ENCODE peak calls at places on chromosome 5, in six cellular contexts. W is GM23338, M is neural progenitor cell, R is lung, O is colonic mucosa, A is OCI-LY7. D is an unnamed sample. For H3K4me1, the result is how much of the 10 kb centered on the place peaks cover.

GRCh38 chr5:112064956-112065355 is 308.0 kb upstream of the NREP start:
- DNase-seq in A (no peak), W (no peak), R (no peak), O (no peak), M (no peak), D (no peak)

GRCh38 chr5:149641000-149641576 is 59.8 kb downstream of the ARHGEF37 start:
- DNase-seq in M (no peak), W (peak), O (peak), R (no peak), A (no peak), D (no peak)

GRCh38 chr5:13930721-13931246 is 13.7 kb downstream of the DNAH5 start:
- DNase-seq in O (no peak), R (no peak), A (no peak), W (no peak), M (no peak), D (no peak)

GRCh38 chr5:170184007-170184687 is 48.6 kb upstream of the C5orf58 start:
- DNase-seq in M (peak), O (peak), R (peak), A (peak), W (peak), D (no peak)

GRCh38 chr5:172004824-172005237 is 1.6 kb downstream of the FBXW11 start:
- DNase-seq in O (no peak), A (peak), R (no peak), W (no peak), M (no peak), D (no peak)

GRCh38 chr5:154517181-154517580 is 39.2 kb upstream of the HAND1 start:
- DNase-seq in R (no peak), W (no peak), A (no peak), O (no peak), M (no peak), D (no peak)

GRCh38 chr5:119269061-119269579 is 86.7 kb upstream of the TNFAIP8 start:
- DNase-seq in W (peak), A (peak), M (peak), O (peak), R (peak), D (no peak)

GRCh38 chr5:8234179-8234578 is 365.2 kb downstream of the MTRR start:
- DNase-seq in W (no peak), O (no peak), M (no peak), R (no peak), A (no peak), D (no peak)

GRCh38 chr5:57414857-57415256 is 67.8 kb downstream of the ACTBL2 start:
- DNase-seq in O (no peak), R (no peak), W (no peak), A (no peak), M (no peak), D (no peak)

GRCh38 chr5:71932131-71932635 is 175.1 kb upstream of the MAP1B start:
- DNase-seq in A (no peak), W (no peak), R (no peak), O (no peak), M (no peak), D (no peak)

GRCh38 chr5:173696216-173696615 is 79.8 kb upstream of the BOD1 start:
- DNase-seq in O (no peak), R (no peak), M (no peak), W (no peak), A (no peak), D (no peak)

GRCh38 chr5:6736106-6736505 is 22.9 kb downstream of the TENT4A start:
- DNase-seq in O (no peak), A (no peak), W (no peak), R (peak), M (no peak), D (no peak)

GRCh38 chr5:42583322-42583721 is 160.1 kb downstream of the GHR start:
- DNase-seq in R (peak), O (peak), A (peak), M (peak), W (peak), D (peak)

GRCh38 chr5:177040814-177041410 is 18.4 kb downstream of the ZNF346 start:
- DNase-seq in O (no peak), A (no peak), M (no peak), R (no peak), W (no peak), D (no peak)

GRCh38 chr5:154826-155225 is 36.5 kb upstream of the LRRC14B start:
- DNase-seq in A (no peak), O (peak), W (no peak), R (no peak), M (no peak), D (no peak)

GRCh38 chr5:2754621-2755370 is 3.3 kb upstream of the IRX2 start:
- DNase-seq in W (peak), A (no peak), M (peak), R (no peak), O (no peak), D (no peak)
- TF ChIP-seq CTCF in W (peak), A (no peak), M (peak), R (no peak), O (no peak), D (no peak)

GRCh38 chr5:67549947-67550346 is 353.3 kb upstream of the CD180 start:
- DNase-seq in W (no peak), R (no peak), O (peak), M (no peak), A (no peak), D (no peak)
- H3K27ac ChIP-seq in W (no peak), R (no peak), O (peak), M (no peak), A (no peak), D (no peak)

GRCh38 chr5:1368236-1368635 is 23.3 kb upstream of the CLPTM1L start:
- DNase-seq in W (no peak), O (no peak), R (no peak), A (no peak), M (no peak), D (no peak)
- H3K4me1 ChIP-seq in W (under half), O (under half), R (under half), A (under half), M (under half), D (under half)

GRCh38 chr5:145678255-145678654 is 156.9 kb downstream of the PRELID2 start:
- DNase-seq in M (no peak), R (no peak), W (no peak), O (no peak), A (no peak), D (no peak)

GRCh38 chr5:145681216-145681615 is 153.9 kb downstream of the PRELID2 start:
- DNase-seq in M (no peak), O (no peak), R (no peak), A (no peak), W (no peak), D (no peak)

GRCh38 chr5:145681686-145682085 is 153.5 kb downstream of the PRELID2 start:
- DNase-seq in A (peak), M (peak), R (peak), W (peak), O (peak), D (no peak)

GRCh38 chr5:145680744-145681143 is 154.4 kb downstream of the PRELID2 start:
- DNase-seq in A (no peak), O (no peak), W (no peak), R (no peak), M (no peak), D (no peak)

DNA sequence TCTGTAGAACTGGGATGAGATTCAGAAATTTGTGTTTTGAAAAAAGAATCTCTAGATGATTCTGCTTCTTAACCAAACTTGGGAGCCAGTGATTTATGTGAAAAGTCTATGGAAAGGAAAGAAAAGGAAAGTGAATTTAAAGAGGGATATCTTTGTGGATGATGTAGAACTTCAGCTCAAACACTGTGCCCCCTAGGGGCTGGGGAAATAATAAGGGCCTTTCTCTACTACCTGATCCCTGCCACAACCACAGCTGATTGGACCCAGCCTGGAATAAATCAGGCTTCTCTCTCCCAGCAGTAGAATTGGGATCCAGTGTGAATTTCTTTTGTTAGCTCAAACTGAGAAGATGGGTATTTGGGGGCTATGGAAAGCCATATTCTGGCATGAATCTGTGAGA is 155.0 kb downstream of the PRELID2 start:
- DNase-seq in R (no peak), M (peak), O (no peak), A (peak), W (peak), D (no peak)
- TF ChIP-seq CTCF in R (no peak), M (peak), O (no peak), A (peak), W (peak), D (no peak)